ENCODE peak calls at places on chromosomes 3 and 15, in four cellular contexts. J is adipocyte, M is HepG2, W is H54. A is an unnamed sample.
A peak's percentile ranks its signal among the peaks of the same experiment; 100 is the strongest.

GRCh38 chr15:65740148-65740547 is 51.9 kb downstream of the DENND4A start:
- DNase-seq in J (no peak), M (no peak), W (no peak), A (no peak)

GRCh38 chr15:98682992-98683701 is 34.8 kb downstream of the IGF1R start:
- DNase-seq in J (peak; percentile 74), M (no peak), W (no peak), A (no peak)

GRCh38 chr15:60179786-60180391 is 175.8 kb downstream of the FOXB1 start:
- DNase-seq in J (peak; percentile 77), M (peak; percentile 25), W (peak; percentile 7), A (no peak)

GRCh38 chr3:117444175-117444574 is 734.6 kb downstream of the TUSC7 start:
- DNase-seq in J (no peak), M (no peak), W (no peak), A (no peak)

GRCh38 chr3:63364909-63365308 is 86.8 kb downstream of the SYNPR start:
- DNase-seq in J (no peak), M (no peak), W (no peak), A (no peak)

GRCh38 chr3:39147711-39148115 is 5.7 kb downstream of the CSRNP1 start:
- DNase-seq in J (peak; percentile 51), M (no peak), W (no peak), A (peak; percentile 60)

GRCh38 chr3:187922704-187923393 is 177.6 kb upstream of the BCL6 start:
- DNase-seq in J (peak; percentile 32), M (no peak), W (no peak), A (no peak)

GRCh38 chr3:45892161-45892560 is 5.8 kb downstream of the CCR9 start:
- DNase-seq in J (no peak), M (no peak), W (no peak), A (no peak)

GRCh38 chr15:71282086-71282485 is 166.8 kb downstream of the THSD4 start:
- DNase-seq in J (peak; percentile 74), M (no peak), W (no peak), A (no peak)

GRCh38 chr15:100703032-100703578 is 100.7 kb downstream of the ASB7 start:
- DNase-seq in J (no peak), M (no peak), W (no peak), A (no peak)

GRCh38 chr3:4409415-4409814 is 57.7 kb downstream of the SUMF1 start:
- DNase-seq in J (no peak), M (no peak), W (no peak), A (no peak)

GRCh38 chr3:72338082-72338941 is 509.9 kb downstream of the SHQ1 start:
- DNase-seq in J (no peak), M (no peak), W (peak; percentile 38), A (no peak)

GRCh38 chr3:79517766-79518413 is 249.9 kb downstream of the ROBO1 start:
- DNase-seq in J (peak; percentile 72), M (peak; percentile 24), W (no peak), A (no peak)

GRCh38 chr15:71296032-71296686 is 180.9 kb downstream of the THSD4 start:
- DNase-seq in J (peak; percentile 77), M (no peak), W (no peak), A (no peak)

GRCh38 chr15:36007699-36008098 is 461.7 kb upstream of the DPH6 start:
- DNase-seq in J (no peak), M (no peak), W (no peak), A (no peak)